ENCODE peak calls at places on chromosomes 3 and 15, in five cellular contexts. V is K562, I is sigmoid colon, G is SK-N-SH, H is transverse colon. F is an unnamed sample. For H3K27me3, the result is how much of the 10 kb centered on the place peaks cover.

GRCh38 chr3:176987901-176988300 is 209.4 kb downstream of the TBL1XR1 start:
- DNase-seq in V (no peak), I (no peak), G (no peak), H (no peak), F (peak)

GRCh38 chr3:63580151-63580550 is 72.3 kb upstream of the SNTN start:
- DNase-seq in V (no peak), I (no peak), G (no peak), H (no peak), F (no peak)

GRCh38 chr3:67109651-67110204 is 111.6 kb downstream of the KBTBD8 start:
- DNase-seq in V (peak), I (peak), G (peak), H (no peak), F (no peak)

GRCh38 chr15:101773496-101774100 is 29.7 kb upstream of the OR4F6 start:
- DNase-seq in V (peak), I (no peak), G (no peak), H (peak), F (no peak)

GRCh38 chr15:96350884-96351639 is 20.6 kb downstream of the NR2F2 start:
- DNase-seq in V (no peak), I (no peak), G (no peak), H (no peak), F (no peak)

GRCh38 chr3:176950743-176951142 is 246.5 kb downstream of the TBL1XR1 start:
- DNase-seq in V (no peak), I (no peak), G (no peak), H (no peak), F (no peak)

GRCh38 chr15:57915827-57916531 is 149.5 kb downstream of the ALDH1A2 start:
- DNase-seq in V (no peak), I (no peak), G (no peak), H (no peak), F (peak)

GRCh38 chr15:90665288-90666134 is 51.6 kb upstream of the BLM start:
- DNase-seq in V (peak), I (peak), G (peak), H (peak), F (peak)

GRCh38 chr15:38547255-38547997 is 17.2 kb downstream of the RASGRP1 start:
- DNase-seq in V (no peak), I (no peak), G (no peak), H (no peak), F (no peak)

GRCh38 chr15:26260517-26261133 is 397.5 kb upstream of the ATP10A start:
- DNase-seq in V (peak), I (no peak), G (peak), H (no peak), F (no peak)

GRCh38 chr3:37580237-37580636 is 281.4 kb upstream of the CTDSPL start:
- DNase-seq in V (no peak), I (peak), G (no peak), H (peak), F (no peak)

GRCh38 chr3:98980915-98981596 is 79.6 kb upstream of the DCBLD2 start:
- DNase-seq in V (no peak), I (no peak), G (no peak), H (no peak), F (no peak)

GRCh38 chr15:25618161-25618560 is 179.3 kb upstream of the UBE3A start:
- DNase-seq in V (no peak), I (no peak), G (no peak), H (no peak), F (no peak)

GRCh38 chr3:13569201-13569600 is 20.3 kb downstream of the FBLN2 start:
- DNase-seq in V (no peak), I (no peak), G (peak), H (no peak), F (no peak)

GRCh38 chr3:7640787-7641186 is 779.9 kb downstream of the GRM7 start:
- DNase-seq in V (no peak), I (no peak), G (no peak), H (no peak), F (no peak)

GRCh38 chr15:43991235-43991634 is 164.4 kb downstream of the WDR76 start:
- DNase-seq in V (no peak), I (no peak), G (peak), H (no peak), F (no peak)

GRCh38 chr15:70440416-70441138 is 322.8 kb downstream of the UACA start:
- DNase-seq in V (no peak), I (no peak), G (no peak), H (no peak), F (no peak)

GRCh38 chr3:183158552-183159006 is 4.0 kb downstream of the LAMP3 start:
- DNase-seq in V (peak), I (no peak), G (no peak), H (no peak), F (no peak)

GRCh38 chr3:15491143-15491542 is 30.4 kb downstream of the COLQ start:
- DNase-seq in V (no peak), I (no peak), G (no peak), H (no peak), F (no peak)

GRCh38 chr3:65856907-65857306 is 181.8 kb downstream of the MAGI1 start:
- DNase-seq in V (no peak), I (no peak), G (no peak), H (no peak), F (no peak)

GRCh38 chr3:119831941-119832371 is 50.1 kb downstream of the NR1I2 start:
- DNase-seq in V (no peak), I (no peak), G (no peak), H (no peak), F (no peak)

GRCh38 chr15:28021281-28022039 is 77.7 kb downstream of the OCA2 start:
- DNase-seq in V (peak), I (no peak), G (peak), H (peak), F (peak)

GRCh38 chr3:138078901-138079344 is 36.5 kb downstream of the DZIP1L start:
- DNase-seq in V (no peak), I (no peak), G (no peak), H (no peak), F (no peak)

GRCh38 chr15:63902671-63903035 is 68.9 kb upstream of the HERC1 start:
- DNase-seq in V (no peak), I (no peak), G (no peak), H (no peak), F (no peak)

GRCh38 chr15:40253179-40253790 is 14.4 kb downstream of the PAK6 start:
- DNase-seq in V (no peak), I (no peak), G (no peak), H (no peak), F (no peak)

GRCh38 chr15:73001840-73002239 is 50.4 kb upstream of the NEO1 start:
- DNase-seq in V (no peak), I (no peak), G (no peak), H (no peak), F (no peak)

GRCh38 chr3:14555835-14556234 is 15.7 kb upstream of the GRIP2 start:
- DNase-seq in V (no peak), I (no peak), G (no peak), H (peak), F (no peak)

GRCh38 chr15:32909431-32909830 is 191.6 kb downstream of the GREM1 start:
- DNase-seq in V (no peak), I (no peak), G (no peak), H (no peak), F (no peak)

GRCh38 chr3:148329481-148330220 is 368.1 kb upstream of the AGTR1 start:
- DNase-seq in V (no peak), I (no peak), G (no peak), H (no peak), F (no peak)

GRCh38 chr15:69154684-69155083 is 5.8 kb upstream of the GLCE start:
- DNase-seq in V (no peak), I (no peak), G (no peak), H (no peak), F (no peak)

GRCh38 chr15:40097968-40098476 is 10.7 kb downstream of the BMF start:
- DNase-seq in V (peak), I (peak), G (no peak), H (peak), F (no peak)

GRCh38 chr3:69763976-69764851 is 24.9 kb downstream of the MITF start:
- DNase-seq in V (no peak), I (no peak), G (no peak), H (no peak), F (no peak)

GRCh38 chr3:12440927-12441326 is 43.4 kb upstream of the TSEN2 start:
- DNase-seq in V (no peak), I (peak), G (peak), H (no peak), F (peak)

GRCh38 chr15:100809587-100809986 is 70.0 kb upstream of the ALDH1A3 start:
- DNase-seq in V (no peak), I (no peak), G (no peak), H (no peak), F (no peak)

GRCh38 chr3:46851364-46852328 is 11.6 kb downstream of the MYL3 start:
- DNase-seq in V (no peak), I (no peak), G (no peak), H (no peak), F (peak)

GRCh38 chr3:55484191-55484644 is 2.9 kb downstream of the WNT5A start:
- DNase-seq in V (no peak), I (no peak), G (no peak), H (no peak), F (peak)
- H3K27me3 ChIP-seq in V (under half), I (under half), G (under half), H (half or more), F (under half)

DNA sequence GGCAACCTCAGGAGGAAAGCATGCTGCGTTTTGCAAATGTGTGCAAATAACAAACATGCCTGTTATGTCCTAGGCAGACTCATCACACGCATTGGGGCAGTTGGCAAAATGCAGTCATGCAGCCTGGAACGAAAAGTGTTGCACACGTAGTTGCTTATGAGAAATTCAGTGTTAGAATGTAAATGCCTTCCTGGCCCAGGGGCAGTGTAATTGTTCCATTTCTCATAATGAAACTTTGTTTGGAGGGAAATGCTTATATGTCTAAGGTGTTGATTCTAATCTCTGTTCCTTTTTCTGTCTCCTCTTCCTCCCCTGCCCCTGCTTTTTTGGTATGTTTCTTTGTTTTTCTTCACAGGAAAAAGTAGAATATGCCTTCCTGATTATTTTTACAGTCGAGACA is 156.0 kb downstream of the CACNA1D start:
- DNase-seq in V (no peak), I (no peak), G (no peak), H (no peak), F (no peak)
- TF ChIP-seq EP300 in V (no peak), I (no peak), G (no peak), H (no peak), F (no peak)

GRCh38 chr15:76150971-76151598 is 91.3 kb downstream of the TMEM266 start:
- DNase-seq in V (peak), I (no peak), G (peak), H (peak), F (peak)
- TF ChIP-seq CTCF in V (peak), I (peak), G (peak), H (peak), F (peak)

DNA sequence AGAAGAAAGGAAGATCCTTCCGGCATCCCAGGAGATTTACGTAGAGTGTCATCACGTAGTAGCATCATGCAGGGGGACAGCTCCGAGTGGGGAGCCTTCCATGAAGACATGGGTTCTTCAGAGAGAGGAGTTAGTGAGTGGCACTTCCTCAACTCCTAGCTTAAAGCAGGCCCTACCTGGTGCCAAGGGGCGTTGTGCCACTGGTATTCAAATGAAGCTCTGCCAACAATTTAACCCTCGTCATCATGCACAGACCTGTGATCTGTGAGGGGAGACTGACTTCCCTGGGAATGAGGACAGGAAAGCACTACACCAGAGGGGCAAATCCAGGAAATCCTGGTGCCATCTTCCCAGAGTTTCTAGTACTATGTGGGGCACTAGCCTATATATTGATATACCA is 59.0 kb downstream of the TMEM266 start:
- DNase-seq in V (no peak), I (no peak), G (no peak), H (no peak), F (no peak)
- H3K27me3 ChIP-seq in V (under half), I (under half), G (under half), H (under half), F (under half)

GRCh38 chr3:58622436-58622835 is 44.1 kb downstream of the FAM3D start:
- DNase-seq in V (no peak), I (no peak), G (no peak), H (no peak), F (no peak)
- TF ChIP-seq EP300 in V (no peak), I (no peak), G (no peak), H (no peak), F (no peak)

GRCh38 chr3:36318584-36319200 is 61.6 kb upstream of the STAC start:
- DNase-seq in V (no peak), I (no peak), G (no peak), H (no peak), F (no peak)
- TF ChIP-seq CTCF in V (no peak), I (no peak), G (no peak), H (no peak), F (no peak)

GRCh38 chr3:101896103-101896757 is 46.9 kb downstream of the NFKBIZ start:
- DNase-seq in V (no peak), I (no peak), G (no peak), H (no peak), F (no peak)
- H3K27me3 ChIP-seq in V (under half), I (under half), G (under half), H (under half), F (under half)

GRCh38 chr15:67106764-67107013 is 41.3 kb downstream of the SMAD3 start:
- DNase-seq in V (no peak), I (no peak), G (no peak), H (no peak), F (no peak)

GRCh38 chr15:67104453-67104852 is 39.1 kb downstream of the SMAD3 start:
- DNase-seq in V (no peak), I (no peak), G (no peak), H (no peak), F (no peak)

GRCh38 chr15:67103869-67104268 is 38.5 kb downstream of the SMAD3 start:
- DNase-seq in V (no peak), I (no peak), G (no peak), H (no peak), F (no peak)

GRCh38 chr15:67105991-67106763 is 40.8 kb downstream of the SMAD3 start:
- DNase-seq in V (no peak), I (no peak), G (no peak), H (no peak), F (no peak)

DNA sequence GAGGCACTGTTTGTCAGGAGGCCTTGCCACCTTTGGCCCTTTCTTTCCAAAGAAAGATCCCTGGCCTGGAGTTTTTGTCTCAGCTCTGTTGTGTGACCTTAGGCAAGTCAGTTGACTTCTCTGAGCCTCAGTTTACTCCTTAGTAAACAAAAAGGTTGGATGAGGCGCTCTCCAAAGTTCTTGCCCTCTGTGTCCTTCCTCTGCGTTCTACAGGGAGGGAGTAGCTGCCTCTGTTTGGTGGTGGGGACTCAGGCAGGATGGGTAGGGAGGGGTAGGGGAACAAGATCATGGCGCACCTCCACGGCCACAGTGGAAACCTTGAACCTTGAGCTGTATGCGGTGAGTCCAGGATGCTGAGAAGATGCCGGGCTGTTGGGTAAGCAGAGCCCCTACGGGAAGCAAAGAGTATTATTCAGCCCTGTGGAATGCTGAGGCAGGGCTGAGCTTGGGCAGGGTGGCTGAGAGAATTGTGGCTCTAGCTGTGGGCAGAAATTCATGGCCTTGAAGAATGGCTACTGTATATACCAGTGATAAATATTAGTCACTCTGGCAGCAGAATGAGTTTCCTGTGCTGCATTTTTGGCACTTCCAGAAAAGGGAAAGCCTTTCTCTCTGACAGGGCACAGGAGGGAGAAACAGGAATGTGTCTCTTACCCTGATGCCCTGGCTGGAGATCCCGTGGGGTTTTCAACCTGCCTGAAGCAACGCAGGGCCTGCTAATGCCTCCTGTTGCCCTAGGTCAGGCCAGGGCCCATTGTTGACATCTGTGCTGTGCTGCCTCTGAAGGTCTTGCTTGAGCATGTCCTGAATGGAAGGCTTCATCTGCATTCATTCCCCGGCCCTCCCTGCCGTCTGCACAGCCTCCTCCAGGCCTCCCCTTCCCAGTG is 39.9 kb downstream of the SMAD3 start:
- DNase-seq in V (no peak), I (peak), G (no peak), H (peak), F (peak)
- TF ChIP-seq EP300 in V (no peak), I (no peak), G (no peak), H (no peak), F (no peak)

GRCh38 chr3:125045965-125046364 is 9.8 kb downstream of the HEG1 start:
- DNase-seq in V (no peak), I (no peak), G (no peak), H (no peak), F (no peak)
- TF ChIP-seq CTCF in V (no peak), I (no peak), G (peak), H (no peak), F (no peak)